ENCODE peak calls at places on chromosomes 1 and 21, in ten cellular contexts. V is uterus, I is heart left ventricle, N is body of pancreas, M is upper lobe of left lung, P is breast epithelium, K is IMR-90, O is esophagus squamous epithelium, J is stomach, G is prostate gland. Y is an unnamed sample.

GRCh38 chr1:107318932-107319331 is 178.1 kb downstream of the NTNG1 start:
- DNase-seq in M (no peak), I (no peak), P (no peak), G (no peak), N (no peak), O (no peak), V (no peak), J (no peak), K (no peak), Y (no peak)

GRCh38 chr1:167109125-167109524 is 15.2 kb downstream of the STYXL2 start:
- DNase-seq in M (no peak), N (no peak), P (no peak), J (no peak), O (no peak), V (no peak), G (no peak), K (no peak), I (no peak), Y (no peak)

GRCh38 chr21:34242973-34243372 is 120.8 kb upstream of the KCNE2 start:
- DNase-seq in P (no peak), G (no peak), O (no peak), M (no peak), J (no peak), V (no peak), N (no peak), K (no peak), I (no peak), Y (no peak)

GRCh38 chr1:159009704-159010361 is at the start of gene IFI16:
- DNase-seq in O (no peak), J (no peak), V (peak), P (no peak), K (peak), N (peak), G (peak), M (peak), I (no peak), Y (no peak)

GRCh38 chr1:98975113-98975512 is 29.5 kb downstream of the PLPPR5 start:
- DNase-seq in I (no peak), J (no peak), N (no peak), G (no peak), V (no peak), P (no peak), K (no peak), O (no peak), M (no peak), Y (no peak)

GRCh38 chr1:162107911-162108310 is 38.4 kb downstream of the NOS1AP start:
- DNase-seq in G (no peak), N (no peak), V (no peak), O (no peak), M (no peak), J (no peak), I (no peak), P (no peak), K (no peak), Y (no peak)

GRCh38 chr21:16942703-16943102 is 570.1 kb upstream of the CXADR start:
- DNase-seq in O (no peak), M (no peak), K (peak), N (no peak), V (no peak), J (no peak), G (no peak), I (no peak), P (no peak), Y (no peak)

GRCh38 chr1:230002164-230002803 is 64.8 kb upstream of the GALNT2 start:
- DNase-seq in K (no peak), P (no peak), I (peak), V (no peak), M (peak), J (no peak), N (peak), G (no peak), O (no peak), Y (peak)

GRCh38 chr1:55317263-55317662 is 102.1 kb upstream of the USP24 start:
- DNase-seq in V (no peak), N (no peak), K (no peak), J (no peak), P (no peak), M (no peak), G (no peak), I (no peak), O (no peak), Y (peak)

GRCh38 chr1:31483012-31483946 is 70.3 kb downstream of the SERINC2 start:
- DNase-seq in V (no peak), O (no peak), K (peak), G (peak), M (peak), J (peak), P (no peak), I (peak), N (peak), Y (no peak)

GRCh38 chr1:179143332-179143731 is 61.5 kb downstream of the TOR3A start:
- DNase-seq in I (no peak), V (no peak), N (no peak), O (no peak), P (no peak), K (peak), G (no peak), M (no peak), J (no peak), Y (no peak)

GRCh38 chr1:181219938-181220337 is 131.4 kb downstream of the IER5 start:
- DNase-seq in J (no peak), O (no peak), I (no peak), M (no peak), V (no peak), P (no peak), K (peak), G (no peak), N (no peak), Y (no peak)

GRCh38 chr1:163824006-163824405 is 502.3 kb downstream of the NUF2 start:
- DNase-seq in J (no peak), P (no peak), K (peak), G (no peak), I (peak), N (no peak), O (no peak), V (peak), M (no peak), Y (no peak)

GRCh38 chr1:77605246-77606026 is 77.0 kb downstream of the ZZZ3 start:
- DNase-seq in G (no peak), N (peak), P (no peak), K (peak), M (peak), I (peak), O (no peak), V (peak), J (peak), Y (peak)

GRCh38 chr21:45485686-45486442 is 56.4 kb downstream of the SLC19A1 start:
- DNase-seq in V (no peak), N (no peak), K (no peak), G (no peak), O (no peak), J (no peak), P (no peak), I (no peak), M (no peak), Y (no peak)

GRCh38 chr1:17370618-17371017 is 1.4 kb upstream of the PADI6 start:
- DNase-seq in V (no peak), J (no peak), P (no peak), M (no peak), G (no peak), N (no peak), I (no peak), K (no peak), O (no peak), Y (no peak)

GRCh38 chr1:10835423-10836421 is 39.3 kb upstream of the CASZ1 start:
- DNase-seq in I (no peak), K (peak), V (peak), P (no peak), O (no peak), J (peak), M (peak), N (peak), G (peak), Y (no peak)

GRCh38 chr1:97758589-97759057 is 162.2 kb downstream of the DPYD start:
- DNase-seq in I (no peak), M (no peak), J (no peak), O (no peak), G (no peak), K (no peak), P (no peak), V (no peak), N (no peak), Y (no peak)

GRCh38 chr21:39033878-39034589 is 149.2 kb downstream of the PSMG1 start:
- DNase-seq in P (no peak), M (peak), N (peak), O (no peak), G (peak), K (no peak), J (peak), I (peak), V (no peak), Y (no peak)

GRCh38 chr1:30810416-30811105 is 53.0 kb upstream of the LAPTM5 start:
- DNase-seq in G (no peak), N (no peak), K (no peak), M (no peak), V (no peak), P (peak), O (no peak), J (no peak), I (no peak), Y (no peak)

GRCh38 chr1:10917513-10918454 is 94.7 kb upstream of the TARDBP start:
- DNase-seq in V (no peak), K (no peak), P (no peak), O (no peak), G (no peak), I (no peak), N (no peak), M (no peak), J (no peak), Y (no peak)

GRCh38 chr1:119546641-119547040 is 39.6 kb downstream of the HSD3B1 start:
- DNase-seq in J (no peak), G (no peak), O (no peak), M (no peak), N (no peak), V (no peak), K (no peak), P (no peak), I (no peak), Y (no peak)

GRCh38 chr1:97565886-97566285 is 354.9 kb downstream of the DPYD start:
- DNase-seq in V (no peak), N (no peak), M (no peak), K (no peak), J (no peak), I (no peak), O (no peak), G (no peak), P (no peak), Y (no peak)

GRCh38 chr21:45906859-45907258 is 74.7 kb upstream of the COL6A1 start:
- DNase-seq in G (no peak), K (no peak), N (no peak), P (no peak), I (no peak), M (no peak), O (no peak), V (no peak), J (no peak), Y (no peak)

GRCh38 chr1:206477110-206477509 is 6.8 kb downstream of the IKBKE start:
- DNase-seq in G (no peak), I (no peak), M (no peak), K (no peak), V (no peak), O (no peak), P (no peak), N (no peak), J (no peak), Y (no peak)

GRCh38 chr1:53982762-53983101 is 35.3 kb downstream of the LDLRAD1 start:
- DNase-seq in G (no peak), N (no peak), P (no peak), K (no peak), I (no peak), M (no peak), J (no peak), V (no peak), O (no peak), Y (no peak)

GRCh38 chr1:236982380-236982779 is 21.9 kb downstream of the MT1HL1 start:
- DNase-seq in O (no peak), K (no peak), N (no peak), G (no peak), I (peak), V (no peak), M (no peak), P (no peak), J (no peak), Y (no peak)

GRCh38 chr1:193766329-193766728 is 579.9 kb upstream of the B3GALT2 start:
- DNase-seq in M (no peak), V (no peak), O (no peak), J (no peak), N (no peak), K (no peak), G (no peak), P (no peak), I (no peak), Y (no peak)

GRCh38 chr1:53411541-53412152 is 47.6 kb upstream of the DMRTB1 start:
- DNase-seq in I (no peak), N (no peak), V (no peak), K (peak), P (no peak), M (no peak), O (no peak), G (no peak), J (no peak), Y (no peak)

GRCh38 chr1:229203030-229203751 is 67.7 kb upstream of the RAB4A start:
- DNase-seq in K (peak), N (peak), M (no peak), G (no peak), O (no peak), V (peak), P (no peak), I (no peak), J (no peak), Y (no peak)

GRCh38 chr1:172239894-172240293 is 180.6 kb upstream of the C1orf105 start:
- DNase-seq in M (peak), O (no peak), G (no peak), J (no peak), N (no peak), V (no peak), I (no peak), P (no peak), K (no peak), Y (no peak)

GRCh38 chr21:45359451-45360217 is 45.3 kb upstream of the COL18A1 start:
- DNase-seq in J (no peak), M (no peak), K (no peak), O (no peak), I (no peak), P (no peak), V (no peak), G (no peak), N (no peak), Y (no peak)

GRCh38 chr1:91505086-91505485 is 4.4 kb downstream of the CDC7 start:
- DNase-seq in V (no peak), N (no peak), I (no peak), M (no peak), P (no peak), K (no peak), J (no peak), G (no peak), O (no peak), Y (no peak)

GRCh38 chr1:12386130-12386529 is 156.3 kb downstream of the VPS13D start:
- DNase-seq in O (no peak), I (no peak), M (no peak), N (no peak), V (no peak), K (no peak), G (peak), J (no peak), P (no peak), Y (no peak)

GRCh38 chr1:159071970-159072582 is 4.5 kb downstream of the AIM2 start:
- DNase-seq in M (no peak), K (peak), V (no peak), J (no peak), N (no peak), I (no peak), O (no peak), P (no peak), G (no peak), Y (no peak)

GRCh38 chr1:209743145-209743482 is 12.7 kb upstream of the TRAF3IP3 start:
- DNase-seq in V (peak), O (no peak), J (peak), M (no peak), I (peak), K (peak), G (no peak), N (peak), P (no peak), Y (no peak)

GRCh38 chr1:191963286-191963685 is 195.0 kb upstream of the RGS18 start:
- DNase-seq in P (no peak), M (no peak), N (no peak), O (no peak), J (no peak), V (no peak), G (no peak), I (no peak), K (peak), Y (no peak)

GRCh38 chr1:208431721-208432120 is 187.5 kb upstream of the PLXNA2 start:
- DNase-seq in V (no peak), N (no peak), M (no peak), I (no peak), G (no peak), P (no peak), O (no peak), J (no peak), K (peak), Y (no peak)

GRCh38 chr1:208434008-208434407 is 189.8 kb upstream of the PLXNA2 start:
- DNase-seq in J (no peak), P (no peak), M (no peak), I (no peak), V (no peak), K (no peak), N (no peak), G (no peak), O (no peak), Y (no peak)

GRCh38 chr1:208433086-208433485 is 188.9 kb upstream of the PLXNA2 start:
- DNase-seq in I (no peak), K (no peak), P (no peak), M (no peak), V (no peak), O (no peak), N (no peak), G (no peak), J (no peak), Y (no peak)

GRCh38 chr1:208430220-208430619 is 186.0 kb upstream of the PLXNA2 start:
- DNase-seq in P (no peak), M (no peak), O (no peak), J (no peak), N (no peak), I (no peak), V (no peak), K (no peak), G (no peak), Y (no peak)

GRCh38 chr1:208432346-208432745 is 188.2 kb upstream of the PLXNA2 start:
- DNase-seq in N (no peak), J (no peak), P (no peak), I (no peak), V (no peak), G (no peak), K (no peak), M (peak), O (no peak), Y (no peak)
- TF ChIP-seq POLR2A in N (no peak), J (no peak), P (no peak), I (no peak), V (no peak), G (no peak), K (no peak), M (no peak), O (no peak), Y (no peak)

DNA sequence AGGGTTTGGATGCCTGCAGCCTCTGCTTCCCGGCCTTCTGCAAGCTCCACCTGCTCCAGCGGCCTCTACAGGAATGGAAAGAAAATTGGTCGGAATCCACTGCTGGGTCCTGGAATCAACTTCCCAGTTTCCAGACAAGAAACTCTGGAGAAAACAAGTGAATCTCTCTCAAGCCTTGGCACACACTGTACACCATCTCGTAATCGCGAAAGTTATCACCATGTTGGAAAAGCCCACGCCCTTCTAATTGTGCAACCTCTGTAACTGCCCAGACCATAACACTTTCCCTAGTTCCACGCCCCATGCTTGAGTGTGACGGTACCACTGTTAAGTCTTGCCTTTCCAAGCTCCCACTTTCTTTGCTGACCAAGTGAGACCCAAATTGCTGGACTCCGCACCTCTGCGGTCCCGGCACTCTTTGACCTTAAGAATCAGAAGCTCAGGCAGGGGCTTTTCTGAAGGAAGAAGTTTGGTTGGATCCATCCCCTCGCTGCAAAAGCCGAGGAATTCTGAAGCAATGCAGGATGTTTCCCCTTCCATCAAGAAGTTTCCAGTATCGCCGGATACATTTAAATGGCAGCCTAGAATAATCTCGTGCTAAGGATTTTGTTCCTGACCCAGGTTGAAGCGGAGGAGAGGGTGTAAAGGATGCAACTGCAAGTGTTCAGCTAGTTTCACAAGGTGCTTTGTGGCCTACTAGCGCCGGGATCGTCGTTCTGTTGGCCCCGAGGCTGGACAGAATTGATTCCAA is 6.2 kb downstream of the NR5A2 start:
- DNase-seq in M (no peak), V (no peak), N (peak), I (no peak), J (no peak), O (no peak), K (no peak), G (no peak), P (no peak), Y (no peak)
- TF ChIP-seq CTCF in M (no peak), V (no peak), N (no peak), I (no peak), J (no peak), O (no peak), K (no peak), G (no peak), P (no peak), Y (no peak)

DNA sequence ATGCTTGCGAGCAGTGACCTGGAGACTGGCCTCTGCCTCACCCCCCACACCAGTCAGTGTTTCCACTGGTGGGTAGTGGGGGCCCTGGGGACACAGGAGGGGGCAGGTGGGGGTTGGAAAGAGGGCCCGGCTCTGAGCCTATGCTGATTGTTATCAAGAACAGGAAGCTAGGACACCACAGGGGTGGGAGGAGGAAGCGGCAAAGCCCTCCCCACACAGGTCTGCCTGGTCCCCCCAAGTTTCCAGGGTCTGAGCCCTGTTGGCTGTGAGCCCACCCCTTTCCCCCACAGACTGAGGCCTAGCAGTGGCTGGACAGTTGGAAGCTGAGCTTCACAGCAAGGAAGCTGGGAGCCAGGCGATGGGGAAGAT is 1.6 kb upstream of the PTPN7 start:
- DNase-seq in K (no peak), O (no peak), M (peak), V (no peak), I (no peak), J (no peak), P (no peak), N (no peak), G (no peak), Y (no peak)
- H3K4me3 ChIP-seq in K (no peak), O (no peak), M (no peak), V (no peak), I (no peak), J (peak), P (no peak), N (no peak), G (no peak), Y (no peak)

DNA sequence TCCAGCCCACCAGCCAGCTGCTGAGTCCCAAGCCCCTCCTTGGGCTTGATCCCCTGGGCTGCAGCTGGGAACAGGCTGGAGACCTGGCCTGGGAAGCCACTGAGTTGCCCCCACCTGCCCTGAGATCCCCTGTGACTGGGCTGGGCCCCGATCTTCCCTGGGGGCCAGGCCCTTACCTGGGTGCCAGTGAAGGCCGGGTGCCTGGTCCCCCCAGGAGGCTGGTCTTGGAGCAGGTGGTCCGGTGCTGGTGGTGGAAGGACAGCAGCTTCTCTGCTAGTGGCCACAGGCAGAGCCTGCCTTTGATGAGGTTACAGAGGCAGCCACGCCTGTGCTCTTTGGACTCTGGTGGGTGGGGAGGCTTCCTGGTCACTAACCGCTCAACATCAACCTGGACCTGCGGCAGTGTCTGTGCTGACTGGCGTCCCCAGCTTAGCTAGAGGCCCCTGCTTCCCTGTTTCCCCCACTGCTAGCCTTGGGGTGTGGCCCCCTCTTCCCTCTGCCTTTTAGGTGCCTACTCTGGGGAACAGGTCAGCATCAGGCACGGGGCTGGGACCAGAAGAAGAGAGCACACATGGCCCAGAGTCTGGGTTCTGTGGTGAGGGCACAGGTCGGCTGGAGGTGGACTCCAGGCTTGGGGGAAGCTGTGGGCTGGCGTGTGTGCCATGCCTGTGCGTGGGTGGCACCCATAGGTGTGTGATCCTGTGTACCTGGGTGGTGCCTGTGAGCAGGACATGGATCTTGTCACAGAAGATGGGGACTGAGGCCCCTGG is at the start of gene EPS8L3:
- DNase-seq in P (no peak), K (no peak), G (no peak), J (peak), M (peak), I (peak), V (peak), O (no peak), N (peak), Y (no peak)
- TF ChIP-seq POLR2A in P (no peak), K (no peak), G (no peak), J (peak), M (no peak), I (no peak), V (no peak), O (no peak), N (peak), Y (no peak)